ENCODE peak calls at places on chromosomes 11 and 22, in five cellular contexts. H is psoas muscle, Y is brain microvascular endothelial cell, T is stomach, F is thoracic aorta. N is an unnamed sample.

GRCh38 chr11:115590254-115590653 is 86.0 kb upstream of the CADM1 start:
- DNase-seq in Y (no peak), F (no peak), H (no peak), T (no peak), N (no peak)

GRCh38 chr11:1568451-1568911 is 3.6 kb downstream of the DUSP8 start:
- DNase-seq in T (no peak), F (no peak), H (no peak), Y (no peak), N (no peak)

GRCh38 chr11:104668797-104669463 is 229.3 kb downstream of the CASP12 start:
- DNase-seq in Y (peak; percentile 84), F (no peak), H (no peak), T (no peak), N (peak; percentile 66)

GRCh38 chr11:115784796-115785521 is 280.7 kb upstream of the CADM1 start:
- DNase-seq in T (peak; percentile 26), H (no peak), Y (no peak), F (no peak), N (no peak)

GRCh38 chr11:10887307-10887706 is 29.5 kb upstream of the ZBED5 start:
- DNase-seq in T (no peak), Y (no peak), H (no peak), F (no peak), N (no peak)

GRCh38 chr22:35677460-35678187 is 29.4 kb downstream of the APOL6 start:
- DNase-seq in T (no peak), H (no peak), F (no peak), Y (no peak), N (no peak)

GRCh38 chr11:119373917-119374631 is 7.4 kb downstream of the USP2 start:
- DNase-seq in T (peak; percentile 83), F (no peak), H (peak; percentile 71), Y (peak; percentile 75), N (no peak)

GRCh38 chr22:17777005-17777716 is 2.9 kb upstream of the BID start:
- DNase-seq in Y (no peak), F (no peak), T (peak; percentile 55), H (no peak), N (no peak)

GRCh38 chr11:34546511-34547206 is 33.1 kb upstream of the ELF5 start:
- DNase-seq in T (no peak), Y (no peak), H (no peak), F (no peak), N (no peak)

GRCh38 chr11:68941324-68942089 is 37.8 kb downstream of the IGHMBP2 start:
- DNase-seq in F (no peak), Y (no peak), H (no peak), T (no peak), N (no peak)

GRCh38 chr11:8093931-8094575 is 13.0 kb downstream of the TUB start:
- DNase-seq in T (peak; percentile 15), H (no peak), F (no peak), Y (no peak), N (no peak)

GRCh38 chr11:109859325-109859724 is 233.9 kb upstream of the ZC3H12C start:
- DNase-seq in T (no peak), Y (peak; percentile 50), F (no peak), H (no peak), N (peak; percentile 55)

GRCh38 chr11:47171856-47172255 is 4.8 kb downstream of the ARFGAP2 start:
- DNase-seq in H (no peak), T (no peak), F (no peak), Y (no peak), N (no peak)

GRCh38 chr11:47172740-47173139 is 3.9 kb downstream of the ARFGAP2 start:
- DNase-seq in F (no peak), H (no peak), T (no peak), Y (no peak), N (no peak)

GRCh38 chr11:47175746-47176327 is 842 bp downstream of the ARFGAP2 start:
- DNase-seq in Y (no peak), H (no peak), F (no peak), T (no peak), N (no peak)

GRCh38 chr11:47166368-47166767 is 10.3 kb downstream of the ARFGAP2 start:
- DNase-seq in F (no peak), T (no peak), Y (no peak), H (no peak), N (no peak)

GRCh38 chr11:47171057-47171838 is 5.4 kb downstream of the ARFGAP2 start:
- DNase-seq in H (no peak), F (no peak), T (no peak), Y (no peak), N (no peak)
- H3K27me3 ChIP-seq in H (no peaks in the 10 kb centered on the region), F (no peaks in the 10 kb centered on the region), T (no peaks in the 10 kb centered on the region), Y (no peaks in the 10 kb centered on the region), N (no peaks in the 10 kb centered on the region)

DNA sequence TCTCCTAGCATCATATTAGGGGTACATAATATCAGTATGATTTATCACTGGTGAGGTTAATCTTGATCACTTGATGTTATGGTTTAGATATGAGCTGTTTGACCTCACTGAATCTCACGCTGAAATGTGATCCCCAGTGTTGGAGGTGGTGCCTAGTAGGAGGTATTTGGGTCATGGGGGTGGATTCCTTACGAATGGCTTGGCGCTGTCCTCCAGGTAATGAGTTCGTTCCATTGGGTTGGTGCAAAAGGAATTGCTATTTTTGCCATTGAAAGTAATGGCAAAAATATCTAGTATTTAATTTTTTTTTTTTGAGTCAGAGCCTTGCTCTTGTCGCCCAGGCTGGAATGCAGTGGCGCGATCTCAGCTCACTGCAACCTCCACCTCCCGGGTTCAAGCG is 326.3 kb downstream of the AASDHPPT start:
- DNase-seq in Y (no peak), T (no peak), F (no peak), H (no peak), N (no peak)
- H3K36me3 ChIP-seq in Y (no peaks in the 10 kb centered on the region), T (no peaks in the 10 kb centered on the region), F (no peaks in the 10 kb centered on the region), H (no peaks in the 10 kb centered on the region), N (no peaks in the 10 kb centered on the region)

GRCh38 chr11:67365756-67366384 is 7.5 kb downstream of the CLCF1 start:
- DNase-seq in T (no peak), Y (no peak), H (no peak), F (no peak), N (no peak)

GRCh38 chr11:67366546-67366945 is 6.9 kb downstream of the CLCF1 start:
- DNase-seq in H (no peak), T (no peak), F (no peak), Y (no peak), N (no peak)

GRCh38 chr11:67367014-67367835 is 6.2 kb downstream of the CLCF1 start:
- DNase-seq in Y (no peak), F (no peak), T (no peak), H (no peak), N (no peak)

GRCh38 chr11:67364783-67365525 is 8.4 kb downstream of the CLCF1 start:
- DNase-seq in F (no peak), H (no peak), T (no peak), Y (no peak), N (no peak)

DNA sequence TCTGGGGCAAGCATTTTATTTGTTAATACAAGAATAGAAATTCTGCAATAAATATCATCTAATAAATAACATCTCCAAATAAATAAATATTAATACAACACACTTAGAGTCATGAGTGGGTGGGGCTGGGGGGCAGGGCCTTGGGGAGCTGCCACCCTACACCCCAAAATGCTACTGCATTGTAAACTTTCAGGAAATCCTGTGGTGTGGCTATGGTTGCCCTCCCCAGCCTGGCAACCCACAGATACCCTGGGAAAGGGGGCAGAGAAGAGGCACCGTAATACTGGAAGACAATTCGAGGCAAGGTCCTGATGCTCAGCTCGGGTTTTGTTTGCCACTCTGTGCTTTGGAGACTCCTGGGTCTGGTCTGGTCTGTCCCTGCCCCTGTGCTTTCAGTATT is 9.2 kb downstream of the CLCF1 start:
- DNase-seq in F (no peak), T (no peak), H (no peak), Y (no peak), N (no peak)
- H3K27me3 ChIP-seq in F (no peaks in the 10 kb centered on the region), T (no peaks in the 10 kb centered on the region), H (peaks cover 6% of the 10 kb centered on the region), Y (no peaks in the 10 kb centered on the region), N (no peaks in the 10 kb centered on the region)

GRCh38 chr11:25593221-25593620 is 738.7 kb upstream of the ANO3 start:
- DNase-seq in T (no peak), F (no peak), H (no peak), Y (no peak), N (no peak)
- H3K36me3 ChIP-seq in T (no peaks in the 10 kb centered on the region), F (no peaks in the 10 kb centered on the region), H (no peaks in the 10 kb centered on the region), Y (no peaks in the 10 kb centered on the region), N (no peaks in the 10 kb centered on the region)

DNA sequence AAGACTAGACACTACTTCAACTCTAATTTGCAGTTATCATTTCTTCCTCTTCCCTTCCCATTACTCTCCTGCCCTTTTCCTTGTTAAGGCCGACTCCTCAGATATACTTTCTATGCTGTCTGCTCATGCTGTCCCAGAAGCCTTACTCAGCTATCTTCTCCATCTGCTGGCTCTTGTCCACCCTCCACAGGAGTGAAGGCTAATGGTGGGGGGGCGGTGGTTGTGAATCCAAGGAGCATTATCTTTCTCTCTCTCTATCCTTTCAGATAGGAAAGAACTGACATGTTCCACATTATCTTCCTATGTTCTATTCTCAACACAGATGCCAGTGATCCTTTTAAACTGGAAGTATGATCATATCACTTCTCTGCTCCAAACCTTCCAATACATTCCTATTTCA is 37.4 kb downstream of the USP28 start:
- DNase-seq in Y (no peak), H (no peak), F (no peak), T (no peak), N (no peak)
- H3K27me3 ChIP-seq in Y (no peaks in the 10 kb centered on the region), H (no peaks in the 10 kb centered on the region), F (no peaks in the 10 kb centered on the region), T (no peaks in the 10 kb centered on the region), N (no peaks in the 10 kb centered on the region)

GRCh38 chr22:45768490-45768889 is 96.9 kb downstream of the ATXN10 start:
- DNase-seq in F (no peak), Y (no peak), H (no peak), T (no peak), N (no peak)
- H3K36me3 ChIP-seq in F (no peaks in the 10 kb centered on the region), Y (no peaks in the 10 kb centered on the region), H (no peaks in the 10 kb centered on the region), T (peaks cover 21% of the 10 kb centered on the region), N (no peaks in the 10 kb centered on the region)

N was measured in kidney epithelial cell.